ENCODE peak calls at places on chromosomes 6 and 20, in seven cellular contexts. One of them, this sample, is unnamed.

GRCh38 chr6:54084234-54084633 is 27.0 kb upstream of the MLIP start:
- DNase-seq in NCI-H748 treated with DMSO at 0.1 percent for 48 hours: peak
- DNase-seq in left cardiac atrium: no peak
- DNase-seq in T-helper 1 cell: no peak
- DNase-seq in amniotic stem cell: no peak
- DNase-seq in HCT116: no peak
- DNase-seq in ovary: no peak
- DNase-seq in this sample: no peak

GRCh38 chr20:4071177-4071723 is 55.9 kb upstream of the RNF24 start:
- DNase-seq in NCI-H748 treated with DMSO at 0.1 percent for 48 hours: no peak
- DNase-seq in left cardiac atrium: no peak
- DNase-seq in T-helper 1 cell: no peak
- DNase-seq in amniotic stem cell: no peak
- DNase-seq in HCT116: no peak
- DNase-seq in ovary: no peak
- DNase-seq in this sample: no peak

GRCh38 chr6:150605333-150605732 is 5.6 kb downstream of the PLEKHG1 start:
- DNase-seq in NCI-H748 treated with DMSO at 0.1 percent for 48 hours: no peak
- DNase-seq in left cardiac atrium: no peak
- DNase-seq in T-helper 1 cell: no peak
- DNase-seq in amniotic stem cell: no peak
- DNase-seq in HCT116: no peak
- DNase-seq in ovary: no peak
- DNase-seq in this sample: no peak

GRCh38 chr6:18044108-18044783 is 56.8 kb upstream of the KIF13A start:
- DNase-seq in NCI-H748 treated with DMSO at 0.1 percent for 48 hours: no peak
- DNase-seq in left cardiac atrium: no peak
- DNase-seq in T-helper 1 cell: no peak
- DNase-seq in amniotic stem cell: no peak
- DNase-seq in HCT116: no peak
- DNase-seq in ovary: no peak
- DNase-seq in this sample: no peak

GRCh38 chr6:33217246-33217645 is 8.9 kb downstream of the RING1 start:
- DNase-seq in NCI-H748 treated with DMSO at 0.1 percent for 48 hours: no peak
- DNase-seq in left cardiac atrium: no peak
- DNase-seq in T-helper 1 cell: no peak
- DNase-seq in amniotic stem cell: no peak
- DNase-seq in HCT116: no peak
- DNase-seq in ovary: no peak
- DNase-seq in this sample: no peak

GRCh38 chr20:13953227-13953626 is 37.2 kb downstream of the SEL1L2 start:
- DNase-seq in NCI-H748 treated with DMSO at 0.1 percent for 48 hours: no peak
- DNase-seq in left cardiac atrium: no peak
- DNase-seq in T-helper 1 cell: no peak
- DNase-seq in amniotic stem cell: no peak
- DNase-seq in HCT116: no peak
- DNase-seq in ovary: no peak
- DNase-seq in this sample: no peak

GRCh38 chr20:20412750-20413149 is 44.8 kb downstream of the INSM1 start:
- DNase-seq in NCI-H748 treated with DMSO at 0.1 percent for 48 hours: no peak
- DNase-seq in left cardiac atrium: no peak
- DNase-seq in T-helper 1 cell: no peak
- DNase-seq in amniotic stem cell: no peak
- DNase-seq in HCT116: no peak
- DNase-seq in ovary: no peak
- DNase-seq in this sample: no peak

GRCh38 chr6:33621396-33622388 is 570 bp downstream of the ITPR3 start:
- DNase-seq in NCI-H748 treated with DMSO at 0.1 percent for 48 hours: peak
- DNase-seq in left cardiac atrium: peak
- DNase-seq in T-helper 1 cell: no peak
- DNase-seq in amniotic stem cell: no peak
- DNase-seq in HCT116: no peak
- DNase-seq in ovary: peak
- DNase-seq in this sample: no peak

GRCh38 chr6:14542670-14543366 is 425.2 kb downstream of the CD83 start:
- DNase-seq in NCI-H748 treated with DMSO at 0.1 percent for 48 hours: no peak
- DNase-seq in left cardiac atrium: peak
- DNase-seq in T-helper 1 cell: no peak
- DNase-seq in amniotic stem cell: peak
- DNase-seq in HCT116: peak
- DNase-seq in ovary: no peak
- DNase-seq in this sample: no peak

GRCh38 chr20:44805991-44806729 is 4.2 kb downstream of the RIMS4 start:
- DNase-seq in NCI-H748 treated with DMSO at 0.1 percent for 48 hours: no peak
- DNase-seq in left cardiac atrium: peak
- DNase-seq in T-helper 1 cell: no peak
- DNase-seq in amniotic stem cell: no peak
- DNase-seq in HCT116: no peak
- DNase-seq in ovary: peak
- DNase-seq in this sample: no peak